ENCODE peak calls at places on chromosomes 6 and 20, in ten cellular contexts. K, B, Z, Y, D, H, J, E, R and L are unnamed samples.

GRCh38 chr6:35668096-35668495 is 20.6 kb downstream of the FKBP5 start:
- DNase-seq in K (no peak), B (no peak), Z (no peak), Y (no peak), D (no peak), H (no peak), J (no peak), E (peak; percentile 55), R (no peak), L (no peak)

GRCh38 chr20:63224272-63225081 is 8.5 kb upstream of the YTHDF1 start:
- DNase-seq in K (peak; percentile 42), B (peak; percentile 60), Z (no peak), Y (no peak), D (peak; percentile 74), H (peak; percentile 82), J (no peak), E (peak; percentile 55), R (peak; percentile 52), L (no peak)

GRCh38 chr6:133312006-133312405 is 70.8 kb downstream of the EYA4 start:
- DNase-seq in K (no peak), B (no peak), Z (no peak), Y (no peak), D (no peak), H (no peak), J (no peak), E (no peak), R (no peak), L (no peak)

GRCh38 chr6:169445227-169445626 is 191.6 kb upstream of the THBS2 start:
- DNase-seq in K (no peak), B (no peak), Z (no peak), Y (no peak), D (no peak), H (no peak), J (no peak), E (no peak), R (no peak), L (no peak)

GRCh38 chr6:81820979-81821378 is 68.5 kb upstream of the TENT5A start:
- DNase-seq in K (no peak), B (no peak), Z (no peak), Y (no peak), D (no peak), H (no peak), J (no peak), E (no peak), R (no peak), L (no peak)

GRCh38 chr6:93105017-93105416 is 314.3 kb downstream of the EPHA7 start:
- DNase-seq in K (no peak), B (no peak), Z (no peak), Y (no peak), D (no peak), H (no peak), J (no peak), E (no peak), R (no peak), L (no peak)

GRCh38 chr20:36217226-36217625 is 19.1 kb upstream of the AAR2 start:
- DNase-seq in K (peak; percentile 58), B (no peak), Z (no peak), Y (no peak), D (no peak), H (no peak), J (no peak), E (no peak), R (no peak), L (no peak)

GRCh38 chr6:1335367-1336037 is 23.6 kb downstream of the FOXQ1 start:
- DNase-seq in K (peak; percentile 40), B (no peak), Z (peak; percentile 67), Y (no peak), D (no peak), H (peak; percentile 88), J (no peak), E (no peak), R (no peak), L (no peak)

GRCh38 chr20:17869295-17869994 is 99.1 kb downstream of the SNX5 start:
- DNase-seq in K (no peak), B (no peak), Z (no peak), Y (no peak), D (no peak), H (no peak), J (no peak), E (no peak), R (peak; percentile 36), L (no peak)

GRCh38 chr6:30810813-30811329 is 66.5 kb upstream of the IER3 start:
- DNase-seq in K (no peak), B (no peak), Z (no peak), Y (no peak), D (no peak), H (no peak), J (no peak), E (no peak), R (no peak), L (no peak)

GRCh38 chr20:20736303-20736702 is 23.9 kb upstream of the RALGAPA2 start:
- DNase-seq in K (peak; percentile 87), B (no peak), Z (no peak), Y (no peak), D (no peak), H (no peak), J (no peak), E (no peak), R (no peak), L (no peak)

GRCh38 chr6:105835373-105835772 is 250.8 kb upstream of the PRDM1 start:
- DNase-seq in K (peak; percentile 78), B (no peak), Z (no peak), Y (no peak), D (no peak), H (peak; percentile 15), J (no peak), E (peak; percentile 32), R (no peak), L (no peak)

GRCh38 chr6:36510365-36510764 is 36.9 kb downstream of the STK38 start:
- DNase-seq in K (no peak), B (no peak), Z (no peak), Y (no peak), D (no peak), H (no peak), J (no peak), E (no peak), R (no peak), L (no peak)

GRCh38 chr20:46209930-46210671 is 92.0 kb downstream of the CD40 start:
- DNase-seq in K (peak; percentile 78), B (no peak), Z (no peak), Y (no peak), D (peak; percentile 59), H (no peak), J (no peak), E (no peak), R (peak; percentile 49), L (no peak)

GRCh38 chr6:43021270-43022047 is at the start of gene RRP36:
- DNase-seq in K (peak; percentile 88), B (peak; percentile 81), Z (no peak), Y (peak; percentile 59), D (peak; percentile 70), H (peak; percentile 72), J (peak; percentile 71), E (peak; percentile 70), R (peak; percentile 88), L (peak; percentile 65)

GRCh38 chr20:60037120-60037499 is 78.9 kb downstream of the CDH26 start:
- DNase-seq in K (peak; percentile 17), B (no peak), Z (no peak), Y (no peak), D (no peak), H (peak; percentile 78), J (no peak), E (no peak), R (no peak), L (no peak)

GRCh38 chr6:5645275-5645674 is 361.4 kb downstream of the NRN1 start:
- DNase-seq in K (peak; percentile 89), B (no peak), Z (no peak), Y (no peak), D (no peak), H (no peak), J (no peak), E (no peak), R (no peak), L (no peak)

GRCh38 chr6:14804444-14805210 is 441.2 kb upstream of the JARID2 start:
- DNase-seq in K (peak; percentile 21), B (peak; percentile 89), Z (peak; percentile 51), Y (peak; percentile 78), D (peak; percentile 41), H (no peak), J (peak; percentile 50), E (peak; percentile 58), R (peak; percentile 77), L (peak; percentile 54)

GRCh38 chr20:21505161-21505809 is 8.6 kb downstream of the NKX2-2 start:
- DNase-seq in K (peak; percentile 84), B (peak; percentile 48), Z (no peak), Y (peak; percentile 50), D (peak; percentile 49), H (peak; percentile 67), J (no peak), E (peak; percentile 55), R (peak; percentile 68), L (peak; percentile 43)

GRCh38 chr6:156782691-156783320 is 5.6 kb downstream of the ARID1B start:
- DNase-seq in K (no peak), B (no peak), Z (no peak), Y (no peak), D (no peak), H (no peak), J (no peak), E (no peak), R (no peak), L (no peak)

GRCh38 chr6:139568157-139568955 is 193.9 kb upstream of the CITED2 start:
- DNase-seq in K (no peak), B (no peak), Z (no peak), Y (no peak), D (no peak), H (no peak), J (no peak), E (no peak), R (no peak), L (no peak)

GRCh38 chr6:160974304-160974771 is 17.2 kb upstream of the MAP3K4 start:
- DNase-seq in K (no peak), B (peak; percentile 62), Z (peak; percentile 83), Y (no peak), D (peak; percentile 42), H (no peak), J (no peak), E (no peak), R (peak; percentile 52), L (no peak)

GRCh38 chr6:154277578-154278128 is 79.0 kb downstream of the IPCEF1 start:
- DNase-seq in K (no peak), B (no peak), Z (no peak), Y (no peak), D (no peak), H (no peak), J (no peak), E (no peak), R (no peak), L (no peak)

GRCh38 chr20:3970016-3970415 is 45.3 kb downstream of the RNF24 start:
- DNase-seq in K (no peak), B (no peak), Z (no peak), Y (no peak), D (no peak), H (no peak), J (no peak), E (peak; percentile 2), R (no peak), L (no peak)

GRCh38 chr20:37880726-37881591 is 22.0 kb upstream of the VSTM2L start:
- DNase-seq in K (peak; percentile 99), B (peak; percentile 87), Z (no peak), Y (no peak), D (peak; percentile 100), H (no peak), J (no peak), E (peak; percentile 31), R (no peak), L (no peak)

GRCh38 chr20:9617062-9617461 is 102.7 kb downstream of the LAMP5 start:
- DNase-seq in K (peak; percentile 80), B (peak; percentile 36), Z (peak; percentile 27), Y (peak; percentile 39), D (peak; percentile 64), H (peak; percentile 49), J (peak; percentile 17), E (peak; percentile 65), R (peak; percentile 60), L (no peak)